ENCODE peak calls at places on chromosomes 3 and 15, in four cellular contexts. C is uterus, B is H9, R is transverse colon. A is an unnamed sample. For H3K4me1, the result is how much of the 10 kb centered on the place peaks cover.

GRCh38 chr3:102722317-102722716 is 287.5 kb downstream of the ZPLD1 start:
- DNase-seq in R (no peak), C (no peak), B (no peak), A (no peak)

GRCh38 chr15:101185770-101186169 is 66.1 kb downstream of the CHSY1 start:
- DNase-seq in B (no peak), R (no peak), C (no peak), A (no peak)

GRCh38 chr3:129663045-129663446 is 56.6 kb upstream of the PLXND1 start:
- DNase-seq in R (no peak), C (no peak), B (peak), A (no peak)

GRCh38 chr15:25688166-25688565 is 175.0 kb downstream of the ATP10A start:
- DNase-seq in B (no peak), R (no peak), C (no peak), A (no peak)

GRCh38 chr15:52234596-52235541 is 43.7 kb upstream of the GNB5 start:
- DNase-seq in B (no peak), R (peak), C (no peak), A (no peak)

GRCh38 chr3:149120051-149120972 is 9.1 kb upstream of the HPS3 start:
- DNase-seq in R (no peak), B (no peak), C (no peak), A (no peak)

GRCh38 chr3:172138792-172139507 is 99.6 kb downstream of the FNDC3B start:
- DNase-seq in R (peak), C (peak), B (no peak), A (peak)

GRCh38 chr15:52071570-52071969 is 41.0 kb downstream of the BCL2L10 start:
- DNase-seq in C (no peak), B (no peak), R (peak), A (no peak)

GRCh38 chr15:71648095-71648494 is 162.3 kb upstream of the NR2E3 start:
- DNase-seq in C (no peak), B (no peak), R (no peak), A (no peak)

GRCh38 chr3:128254967-128255366 is 101.7 kb downstream of the EEFSEC start:
- DNase-seq in R (no peak), C (no peak), B (no peak), A (no peak)

GRCh38 chr3:126616931-126617330 is 38.0 kb downstream of the TXNRD3 start:
- DNase-seq in R (no peak), B (no peak), C (no peak), A (no peak)

GRCh38 chr15:51080286-51080685 is 14.4 kb downstream of the TNFAIP8L3 start:
- DNase-seq in R (no peak), C (no peak), B (no peak), A (no peak)

DNA sequence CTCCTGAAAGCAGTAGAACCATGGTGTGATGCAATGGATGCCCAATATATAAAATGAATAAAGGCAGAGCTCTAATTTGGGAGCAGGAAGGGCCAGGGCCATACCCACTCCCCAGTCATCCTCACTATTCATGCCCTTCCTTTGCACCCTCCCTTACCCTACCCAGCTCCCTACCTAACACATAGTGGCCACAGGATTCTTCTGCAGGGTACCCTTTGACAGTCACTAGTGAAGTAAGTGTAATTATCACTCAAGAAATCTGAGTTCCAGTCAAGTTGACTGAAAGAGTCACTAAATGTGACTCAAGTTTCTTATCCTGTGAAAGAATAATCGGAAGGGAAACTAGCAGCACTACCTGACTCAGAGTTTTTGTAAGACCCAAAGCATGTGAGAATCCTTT is 69.2 kb downstream of the RASA2 start:
- DNase-seq in C (no peak), B (no peak), R (no peak), A (no peak)
- TF ChIP-seq CTCF in C (no peak), B (no peak), R (no peak), A (no peak)

DNA sequence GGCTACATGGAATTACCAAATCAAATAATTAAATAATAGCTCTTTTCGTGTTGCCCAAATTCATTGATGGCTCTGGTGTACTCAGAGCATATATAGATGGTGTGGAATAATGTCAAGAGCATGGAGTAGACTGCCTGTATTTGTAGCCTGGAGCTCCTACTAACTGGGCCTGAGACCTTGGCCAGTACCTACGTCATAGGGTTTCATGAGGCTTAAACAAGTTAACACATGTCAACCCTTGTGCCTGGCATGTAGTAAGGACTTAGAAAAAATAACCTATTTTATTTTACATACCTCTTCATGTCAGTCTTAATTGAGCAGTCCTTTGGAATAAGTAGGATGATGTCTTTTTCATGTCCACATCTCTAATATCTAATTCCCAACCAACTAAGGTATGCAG is 223.7 kb upstream of the DPH6 start:
- DNase-seq in R (no peak), C (no peak), B (no peak), A (no peak)
- H3K4me1 ChIP-seq in R (under half), C (under half), B (under half), A (under half)

GRCh38 chr3:34106879-34107278 is 308.4 kb downstream of the PDCD6IP start:
- DNase-seq in B (peak), R (peak), C (no peak), A (no peak)
- TF ChIP-seq CTCF in B (peak), R (peak), C (no peak), A (peak)

DNA sequence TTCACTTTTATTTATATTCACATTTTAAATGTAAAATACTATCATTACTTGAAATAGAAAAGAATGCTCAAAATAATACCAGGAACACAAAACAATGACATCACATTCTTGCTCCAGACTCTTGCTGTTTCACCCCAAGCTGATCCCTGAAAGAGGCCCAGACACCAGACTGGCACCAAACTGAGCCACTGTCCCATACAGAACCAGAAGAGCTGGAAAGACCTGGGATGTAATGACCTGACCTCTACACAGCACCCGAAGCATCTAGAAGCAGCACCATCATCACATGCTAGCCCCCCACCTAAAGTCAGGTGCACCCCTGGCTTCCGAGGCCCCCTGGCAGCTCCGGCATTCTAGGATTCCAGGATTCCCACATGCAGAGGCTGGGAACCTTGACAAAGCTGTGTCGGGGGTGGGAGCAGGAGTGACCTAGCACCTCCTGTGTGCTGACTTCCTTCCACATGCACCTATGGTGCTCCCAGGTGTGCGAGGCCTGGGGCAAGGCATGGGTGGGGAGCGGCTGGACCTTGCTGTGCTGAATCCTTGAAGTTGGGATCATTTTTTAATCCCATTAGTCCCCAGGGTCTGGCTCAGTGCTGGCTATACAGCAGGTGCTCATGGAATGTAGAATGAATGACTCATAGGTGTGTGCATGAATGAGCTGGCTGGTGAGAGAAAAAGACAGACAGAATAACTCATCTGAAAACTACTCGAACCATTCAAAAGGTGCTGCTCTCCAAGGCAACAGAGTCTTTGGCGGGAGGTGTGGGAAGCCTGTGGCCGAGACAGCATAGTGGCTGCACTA is 144.7 kb upstream of the IQSEC1 start:
- DNase-seq in R (no peak), C (no peak), B (no peak), A (no peak)
- H3K4me1 ChIP-seq in R (under half), C (under half), B (under half), A (under half)

GRCh38 chr3:66038726-66039589 is at the start of gene MAGI1:
- DNase-seq in R (peak), C (peak), B (peak), A (peak)

GRCh38 chr3:66037986-66038369 is 740 bp downstream of the MAGI1 start:
- DNase-seq in R (peak), B (no peak), C (no peak), A (peak)

GRCh38 chr3:66038384-66038725 is 363 bp downstream of the MAGI1 start:
- DNase-seq in C (no peak), R (no peak), B (no peak), A (no peak)

GRCh38 chr3:66036586-66037061 is 2.1 kb downstream of the MAGI1 start:
- DNase-seq in R (no peak), B (peak), C (no peak), A (no peak)

GRCh38 chr3:66037330-66037985 is 1.3 kb downstream of the MAGI1 start:
- DNase-seq in C (peak), B (peak), R (peak), A (peak)
- TF ChIP-seq CTCF in C (peak), B (peak), R (peak), A (peak)

GRCh38 chr3:45952456-45952855 is 9.2 kb downstream of the CXCR6 start:
- DNase-seq in C (no peak), R (no peak), B (no peak), A (no peak)
- H3K4me1 ChIP-seq in C (under half), R (under half), B (under half), A (under half)

GRCh38 chr15:81358248-81358647 is 15.8 kb downstream of the TMC3 start:
- DNase-seq in B (no peak), R (no peak), C (no peak), A (no peak)

GRCh38 chr15:81361891-81362290 is 12.1 kb downstream of the TMC3 start:
- DNase-seq in B (no peak), C (no peak), R (no peak), A (no peak)

GRCh38 chr15:81360491-81360890 is 13.5 kb downstream of the TMC3 start:
- DNase-seq in C (no peak), R (no peak), B (no peak), A (no peak)

GRCh38 chr15:81356252-81356651 is 17.8 kb downstream of the TMC3 start:
- DNase-seq in C (no peak), B (no peak), R (no peak), A (no peak)

GRCh38 chr15:81357178-81357686 is 16.8 kb downstream of the TMC3 start:
- DNase-seq in C (no peak), B (no peak), R (no peak), A (no peak)
- TF ChIP-seq CTCF in C (no peak), B (peak), R (no peak), A (no peak)